ENCODE peak calls at places on chromosomes 7 and 10, in six cellular contexts. C, H, N, Q, E and U are unnamed samples.

GRCh38 chr7:108467391-108467790 is 11.2 kb upstream of the NRCAM start:
- DNase-seq in N (no peak), E (no peak), H (no peak), Q (no peak), C (no peak), U (no peak)

GRCh38 chr10:3238115-3238871 is 65.7 kb upstream of the PITRM1 start:
- DNase-seq in H (no peak), E (no peak), C (no peak), N (no peak), Q (no peak), U (no peak)

GRCh38 chr7:154416714-154417113 is 364.5 kb downstream of the DPP6 start:
- DNase-seq in C (no peak), Q (no peak), E (no peak), N (no peak), H (no peak), U (no peak)

GRCh38 chr10:119805702-119806230 is 66.9 kb downstream of the MCMBP start:
- DNase-seq in C (no peak), E (no peak), H (no peak), N (no peak), Q (no peak), U (no peak)

GRCh38 chr7:140674899-140675701 is 2.4 kb downstream of the ADCK2 start:
- DNase-seq in E (no peak), N (peak), Q (peak), C (peak), H (peak), U (no peak)

GRCh38 chr10:27451054-27451453 is 53.0 kb upstream of the RAB18 start:
- DNase-seq in E (no peak), H (no peak), C (no peak), Q (no peak), N (no peak), U (peak)

GRCh38 chr7:105268511-105269392 is 120.0 kb downstream of the SRPK2 start:
- DNase-seq in H (peak), C (no peak), N (no peak), E (no peak), Q (peak), U (no peak)

GRCh38 chr10:62813981-62814380 is 2.2 kb downstream of the EGR2 start:
- DNase-seq in E (no peak), Q (no peak), C (no peak), H (no peak), N (no peak), U (no peak)

GRCh38 chr7:33733865-33734650 is 171.3 kb upstream of the BMPER start:
- DNase-seq in C (no peak), Q (no peak), H (no peak), N (no peak), E (no peak), U (no peak)

GRCh38 chr10:133442967-133443924 is 10.5 kb upstream of the SCART1 start:
- DNase-seq in C (no peak), Q (no peak), N (no peak), E (no peak), H (no peak), U (no peak)

GRCh38 chr7:18117482-18117881 is 89.8 kb upstream of the PRPS1L1 start:
- DNase-seq in H (peak), C (no peak), N (no peak), Q (peak), E (no peak), U (peak)

GRCh38 chr7:46812047-46812672 is 769.8 kb downstream of the TNS3 start:
- DNase-seq in E (no peak), H (no peak), Q (no peak), N (no peak), C (no peak), U (no peak)

GRCh38 chr10:127922675-127923366 is 15.9 kb downstream of the PTPRE start:
- DNase-seq in H (peak), Q (peak), C (no peak), E (no peak), N (no peak), U (peak)

GRCh38 chr7:50648570-50649169 is 83.5 kb upstream of the DDC start:
- DNase-seq in N (no peak), E (no peak), H (no peak), Q (no peak), C (no peak), U (no peak)

GRCh38 chr10:17238445-17239275 is 10.6 kb downstream of the VIM start:
- DNase-seq in Q (peak), H (peak), C (no peak), N (no peak), E (no peak), U (peak)

GRCh38 chr10:106479619-106480018 is 684.9 kb downstream of the SORCS1 start:
- DNase-seq in N (no peak), E (no peak), C (no peak), H (no peak), Q (no peak), U (peak)

GRCh38 chr7:44201813-44202212 is 1.0 kb downstream of the YKT6 start:
- DNase-seq in N (no peak), Q (peak), H (peak), C (no peak), E (no peak), U (no peak)

GRCh38 chr10:18142151-18142550 is 1.9 kb downstream of the CACNB2 start:
- DNase-seq in E (no peak), Q (no peak), H (no peak), N (no peak), C (no peak), U (no peak)

GRCh38 chr7:77699056-77699455 is 2.8 kb downstream of the RSBN1L start:
- DNase-seq in C (no peak), E (no peak), H (no peak), Q (no peak), N (no peak), U (no peak)

GRCh38 chr7:1858435-1859265 is 188.6 kb downstream of the ELFN1 start:
- DNase-seq in Q (no peak), C (no peak), E (no peak), H (no peak), N (no peak), U (no peak)

DNA sequence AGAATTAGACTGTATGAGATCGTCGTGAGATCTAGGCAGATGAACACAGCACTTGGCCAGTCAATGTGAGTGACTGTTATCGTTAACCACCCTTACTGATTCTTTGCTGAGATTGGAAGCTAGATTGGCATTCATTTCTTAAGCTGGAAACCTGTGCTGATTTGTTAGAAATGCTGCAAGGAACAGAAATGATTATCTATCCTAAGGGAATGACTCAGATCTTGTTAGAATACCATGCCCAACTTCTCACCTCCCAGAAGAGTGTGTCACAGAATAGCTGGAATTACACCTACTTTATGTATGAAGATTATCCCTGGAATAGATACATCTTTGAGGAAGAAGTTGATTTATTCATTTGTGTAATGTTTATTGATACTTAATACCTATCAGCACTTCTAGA is 275.2 kb downstream of the AUTS2 start:
- DNase-seq in H (no peak), C (no peak), N (no peak), E (no peak), Q (no peak), U (peak)
- H3K14ac ChIP-seq in H (no peak), C (no peak), N (no peak), E (no peak), Q (no peak), U (no peak)

DNA sequence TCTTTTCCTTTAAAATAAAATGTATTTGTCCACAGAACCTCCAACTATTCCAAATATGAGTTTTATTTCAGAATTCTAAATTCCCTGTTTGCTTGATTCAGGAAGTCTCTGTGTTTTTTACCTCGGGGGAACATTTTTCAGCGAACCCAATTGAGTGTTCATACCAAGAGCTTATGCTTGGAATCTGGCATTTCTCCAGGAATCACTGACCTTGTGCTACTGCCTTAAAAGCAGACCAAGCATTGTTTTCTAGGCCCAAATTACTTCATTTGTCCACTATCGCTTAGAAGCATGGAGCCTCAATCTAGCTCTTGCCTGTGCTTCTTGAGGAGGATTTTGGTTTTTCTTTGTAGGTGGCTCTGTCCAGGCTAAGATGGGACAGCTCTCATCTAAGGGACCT is 59.4 kb downstream of the EBLN1 start:
- DNase-seq in N (no peak), Q (no peak), C (no peak), H (no peak), E (no peak), U (no peak)
- H3K4me2 ChIP-seq in N (no peak), Q (no peak), C (no peak), H (no peak), E (no peak), U (no peak)

GRCh38 chr10:129942936-129943724 is 20.9 kb downstream of the EBF3 start:
- DNase-seq in E (no peak), N (no peak), Q (no peak), H (no peak), C (no peak), U (no peak)
- H2AFZ ChIP-seq in E (no peak), N (no peak), Q (no peak), H (no peak), C (no peak), U (no peak)

GRCh38 chr10:124522903-124523260 is 61.3 kb downstream of the LHPP start:
- DNase-seq in C (no peak), H (no peak), E (no peak), Q (peak), N (no peak), U (no peak)
- H3K14ac ChIP-seq in C (no peak), H (no peak), E (no peak), Q (peak), N (peak), U (no peak)